ENCODE peak calls at places on chromosomes 3 and 15, in nine cellular contexts. L, I, C, X, U, B, D, M and H are unnamed samples.

GRCh38 chr3:157282261-157283191 is 122.6 kb upstream of the CCNL1 start:
- DNase-seq in L (no peak), I (no peak), C (peak; percentile 32), X (peak; percentile 79), U (no peak), B (no peak), D (peak; percentile 35), M (no peak), H (no peak)

GRCh38 chr3:30680789-30681188 is 74.4 kb downstream of the TGFBR2 start:
- DNase-seq in L (no peak), I (no peak), C (peak; percentile 51), X (no peak), U (no peak), B (no peak), D (no peak), M (no peak), H (no peak)

GRCh38 chr15:77999486-77999885 is 78.0 kb downstream of the TBC1D2B start:
- DNase-seq in L (no peak), I (no peak), C (no peak), X (no peak), U (no peak), B (no peak), D (no peak), M (no peak), H (no peak)

GRCh38 chr3:141386611-141387110 is 18.4 kb downstream of the ZBTB38 start:
- DNase-seq in L (no peak), I (no peak), C (no peak), X (no peak), U (no peak), B (no peak), D (no peak), M (no peak), H (no peak)

GRCh38 chr3:118987466-118987865 is 47.2 kb downstream of the IGSF11 start:
- DNase-seq in L (no peak), I (peak; percentile 13), C (peak; percentile 58), X (no peak), U (no peak), B (no peak), D (no peak), M (peak; percentile 87), H (peak; percentile 69)

GRCh38 chr3:156630081-156630772 is 44.2 kb upstream of the TIPARP start:
- DNase-seq in L (no peak), I (no peak), C (no peak), X (no peak), U (no peak), B (no peak), D (no peak), M (no peak), H (no peak)

GRCh38 chr3:179811321-179812095 is 158.7 kb downstream of the USP13 start:
- DNase-seq in L (peak; percentile 11), I (peak; percentile 12), C (no peak), X (no peak), U (peak; percentile 25), B (no peak), D (peak; percentile 31), M (no peak), H (peak; percentile 40)

GRCh38 chr3:197583371-197583770 is 27.6 kb upstream of the BDH1 start:
- DNase-seq in L (no peak), I (no peak), C (no peak), X (no peak), U (no peak), B (no peak), D (no peak), M (no peak), H (no peak)

GRCh38 chr3:42097166-42097946 is 6.2 kb downstream of the TRAK1 start:
- DNase-seq in L (no peak), I (no peak), C (no peak), X (no peak), U (no peak), B (no peak), D (no peak), M (no peak), H (no peak)

GRCh38 chr3:170178631-170179030 is 2.9 kb downstream of the PHC3 start:
- DNase-seq in L (no peak), I (peak; percentile 41), C (no peak), X (no peak), U (no peak), B (no peak), D (peak; percentile 35), M (no peak), H (no peak)

GRCh38 chr15:31476411-31476810 is 149.8 kb downstream of the KLF13 start:
- DNase-seq in L (no peak), I (peak; percentile 2), C (no peak), X (peak; percentile 31), U (no peak), B (no peak), D (no peak), M (no peak), H (no peak)

GRCh38 chr3:137669519-137670060 is 94.5 kb upstream of the SOX14 start:
- DNase-seq in L (no peak), I (no peak), C (no peak), X (no peak), U (no peak), B (no peak), D (no peak), M (no peak), H (no peak)

GRCh38 chr3:122590581-122590980 is 13.1 kb downstream of the PARP15 start:
- DNase-seq in L (no peak), I (no peak), C (no peak), X (no peak), U (no peak), B (no peak), D (no peak), M (no peak), H (no peak)

GRCh38 chr3:106438916-106439315 is 570.1 kb upstream of the CBLB start:
- DNase-seq in L (no peak), I (no peak), C (no peak), X (no peak), U (no peak), B (no peak), D (no peak), M (no peak), H (no peak)

DNA sequence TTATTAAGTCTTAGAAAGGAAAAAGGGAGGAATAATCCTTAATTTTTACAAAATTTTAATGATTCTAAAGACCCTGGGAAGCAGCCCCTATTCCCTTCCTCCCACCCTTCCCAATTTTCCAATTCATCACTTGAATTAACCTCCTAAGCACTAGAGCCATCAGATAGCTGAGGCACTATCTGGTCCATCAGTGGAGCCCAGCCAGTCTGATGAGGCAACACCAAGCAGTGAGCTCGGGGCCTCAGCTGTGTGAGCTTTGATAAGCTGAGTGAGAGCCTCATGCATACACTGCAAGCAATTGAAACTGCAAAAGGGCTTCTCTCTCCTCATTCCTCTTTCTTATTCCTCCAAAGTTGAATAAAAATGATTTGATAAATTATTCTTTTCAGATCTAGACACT is 31.9 kb downstream of the TUSC7 start:
- DNase-seq in L (no peak), I (no peak), C (no peak), X (no peak), U (no peak), B (no peak), D (no peak), M (no peak), H (no peak)
- TF ChIP-seq EP300 in L (no peak), I (no peak), C (no peak), X (no peak), U (no peak), B (no peak), D (no peak), M (no peak), H (no peak)

GRCh38 chr3:100269410-100270217 is 8.8 kb downstream of the TBC1D23 start:
- DNase-seq in L (no peak), I (no peak), C (no peak), X (no peak), U (no peak), B (no peak), D (no peak), M (no peak), H (no peak)
- H3K4me3 ChIP-seq in L (no peak overlapping the region), I (no peak overlapping the region), C (no peak overlapping the region), X (no peak overlapping the region), U (no peak overlapping the region), B (no peak overlapping the region), D (no peak overlapping the region), M (no peak overlapping the region), H (no peak overlapping the region)

GRCh38 chr3:49723631-49724551 is at the start of gene GMPPB:
- DNase-seq in L (peak; percentile 92), I (peak; percentile 98), C (peak; percentile 94), X (peak; percentile 97), U (peak; percentile 95), B (peak; percentile 99), D (peak; percentile 99), M (peak; percentile 98), H (peak; percentile 98)

GRCh38 chr3:49721861-49722781 is 1.6 kb downstream of the GMPPB start:
- DNase-seq in L (no peak), I (no peak), C (peak; percentile 11), X (no peak), U (no peak), B (no peak), D (peak; percentile 19), M (peak; percentile 48), H (no peak)

GRCh38 chr3:49721165-49721860 is 1.8 kb upstream of the AMIGO3 start:
- DNase-seq in L (no peak), I (no peak), C (no peak), X (no peak), U (no peak), B (no peak), D (no peak), M (no peak), H (no peak)

GRCh38 chr3:49723301-49723630 is 485 bp downstream of the GMPPB start:
- DNase-seq in L (no peak), I (peak; percentile 88), C (peak; percentile 23), X (peak; percentile 84), U (peak; percentile 53), B (no peak), D (peak; percentile 89), M (peak; percentile 65), H (peak; percentile 84)

GRCh38 chr3:49722896-49723295 is 855 bp downstream of the GMPPB start:
- DNase-seq in L (no peak), I (no peak), C (peak; percentile 10), X (peak; percentile 70), U (no peak), B (no peak), D (no peak), M (no peak), H (no peak)
- H3K4me1 ChIP-seq in L (peaks cover 14% of the 10 kb centered on the region), I (peaks cover 38% of the 10 kb centered on the region), C (peaks cover 30% of the 10 kb centered on the region), X (peaks cover 55% of the 10 kb centered on the region), U (peaks cover 41% of the 10 kb centered on the region), B (peaks cover 35% of the 10 kb centered on the region), D (peaks cover 57% of the 10 kb centered on the region), M (peaks cover 14% of the 10 kb centered on the region), H (peaks cover 85% of the 10 kb centered on the region)

DNA sequence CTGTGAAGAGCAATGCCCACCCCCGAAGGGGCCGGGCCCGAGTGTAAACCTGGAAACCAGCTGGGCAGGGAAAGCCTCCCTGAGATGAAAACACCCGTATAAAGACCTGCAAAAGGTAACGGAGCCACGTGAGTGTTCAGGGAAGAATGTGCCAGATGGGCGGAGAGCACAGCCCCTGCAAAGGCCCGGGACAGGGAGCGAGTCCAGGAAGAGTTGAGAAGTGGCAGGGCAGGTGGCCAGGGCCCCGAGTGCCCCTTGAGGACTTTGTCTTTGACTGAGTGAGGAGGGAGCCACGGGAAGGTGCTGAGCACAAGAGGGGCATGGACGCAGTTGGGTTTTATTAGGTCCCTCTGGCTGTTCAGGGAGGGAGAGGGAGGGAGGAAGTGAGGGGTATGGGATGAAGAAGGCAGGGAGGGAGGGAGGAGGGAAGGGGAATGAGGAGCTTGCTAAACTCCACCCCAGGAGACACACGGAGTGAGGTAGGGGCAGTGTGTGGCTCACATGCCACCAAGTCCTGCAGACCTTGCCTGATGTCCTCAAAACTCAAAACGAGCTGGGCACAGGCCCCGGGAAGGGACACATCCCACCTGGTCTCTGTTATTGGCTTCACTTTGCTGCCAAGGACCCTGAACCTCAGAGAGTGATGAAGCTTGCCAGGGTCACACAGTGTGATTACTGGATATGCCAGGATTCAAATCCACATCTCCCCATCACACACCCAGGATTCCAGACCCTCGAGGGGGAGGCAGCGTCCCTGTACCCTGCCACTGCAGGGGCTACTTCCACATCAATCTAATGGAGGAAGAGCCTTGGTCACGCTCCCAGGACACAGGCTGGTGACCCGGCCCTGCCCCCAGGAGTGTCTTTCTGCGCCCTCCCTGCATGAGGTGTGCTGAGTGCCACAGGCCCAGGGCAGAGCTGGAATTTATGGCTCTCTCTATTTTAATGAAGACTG is 49.1 kb upstream of the IQSEC1 start:
- DNase-seq in L (no peak), I (no peak), C (no peak), X (peak; percentile 44), U (no peak), B (no peak), D (peak; percentile 78), M (no peak), H (no peak)
- TF ChIP-seq EP300 in L (no peak), I (no peak), C (no peak), X (no peak), U (no peak), B (no peak), D (no peak), M (no peak), H (no peak)